ENCODE peak calls at places on chromosome 3, in nine cellular contexts. W is heart right ventricle, U is glutamatergic neuron, K is GM23338, E is nephron progenitor cell, Y is progenitor cell of endocrine pancreas, J is K562, G is neural progenitor cell, N is Panc1. L is an unnamed sample.

GRCh38 chr3:70393881-70394612 is 81.6 kb upstream of the MDFIC2 start:
- DNase-seq in W (no peak), U (no peak), K (no peak), E (no peak), Y (no peak), J (no peak), G (no peak), N (no peak), L (no peak)

GRCh38 chr3:194223951-194224350 is 88.0 kb downstream of the HES1 start:
- DNase-seq in W (no peak), U (no peak), K (no peak), E (no peak), Y (no peak), J (peak), G (no peak), N (no peak), L (no peak)

GRCh38 chr3:173397161-173398110 is at the start of gene NLGN1:
- DNase-seq in W (peak), U (peak), K (peak), E (peak), Y (peak), J (no peak), G (peak), N (no peak), L (no peak)

GRCh38 chr3:180678231-180678630 is 1.1 kb downstream of the CCDC39 start:
- DNase-seq in W (no peak), U (no peak), K (no peak), E (no peak), Y (no peak), J (no peak), G (no peak), N (no peak), L (no peak)

GRCh38 chr3:115713247-115713646 is 89.9 kb downstream of the GAP43 start:
- DNase-seq in W (no peak), U (peak), K (peak), E (no peak), Y (no peak), J (no peak), G (no peak), N (no peak), L (no peak)

GRCh38 chr3:4900298-4900697 is 78.9 kb upstream of the BHLHE40 start:
- DNase-seq in W (no peak), U (no peak), K (no peak), E (no peak), Y (no peak), J (no peak), G (no peak), N (no peak), L (no peak)

GRCh38 chr3:45333549-45333948 is 54.8 kb upstream of the LARS2 start:
- DNase-seq in W (no peak), U (no peak), K (no peak), E (no peak), Y (no peak), J (peak), G (no peak), N (no peak), L (peak)

GRCh38 chr3:177037241-177037640 is 160.0 kb downstream of the TBL1XR1 start:
- DNase-seq in W (no peak), U (no peak), K (no peak), E (no peak), Y (no peak), J (no peak), G (no peak), N (no peak), L (no peak)

GRCh38 chr3:41350441-41350840 is 151.1 kb downstream of the CTNNB1 start:
- DNase-seq in W (no peak), U (no peak), K (no peak), E (no peak), Y (no peak), J (no peak), G (no peak), N (no peak), L (peak)

GRCh38 chr3:190534986-190535385 is 21.1 kb downstream of the IL1RAP start:
- DNase-seq in W (no peak), U (no peak), K (no peak), E (no peak), Y (no peak), J (no peak), G (no peak), N (no peak), L (peak)

GRCh38 chr3:87397210-87397609 is 120.8 kb upstream of the POU1F1 start:
- DNase-seq in W (no peak), U (no peak), K (no peak), E (no peak), Y (no peak), J (no peak), G (no peak), N (no peak), L (no peak)

GRCh38 chr3:141071681-141072260 is 20.6 kb downstream of the SPSB4 start:
- DNase-seq in W (no peak), U (no peak), K (no peak), E (no peak), Y (no peak), J (no peak), G (no peak), N (no peak), L (no peak)
- TF ChIP-seq CTCF in W (no peak), U (no peak), K (no peak), E (no peak), Y (no peak), J (no peak), G (no peak), N (no peak), L (no peak)

GRCh38 chr3:36124118-36124796 is 256.0 kb upstream of the STAC start:
- DNase-seq in W (no peak), U (peak), K (peak), E (peak), Y (peak), J (no peak), G (peak), N (peak), L (peak)
- TF ChIP-seq CTCF in W (peak), U (no peak), K (peak), E (peak), Y (peak), J (no peak), G (peak), N (peak), L (peak)

GRCh38 chr3:101095703-101096102 is 102.5 kb upstream of the ABI3BP start:
- DNase-seq in W (no peak), U (no peak), K (no peak), E (no peak), Y (no peak), J (no peak), G (no peak), N (no peak), L (no peak)

GRCh38 chr3:101085752-101086151 is 92.5 kb upstream of the ABI3BP start:
- DNase-seq in W (no peak), U (no peak), K (no peak), E (no peak), Y (no peak), J (no peak), G (no peak), N (no peak), L (no peak)

DNA sequence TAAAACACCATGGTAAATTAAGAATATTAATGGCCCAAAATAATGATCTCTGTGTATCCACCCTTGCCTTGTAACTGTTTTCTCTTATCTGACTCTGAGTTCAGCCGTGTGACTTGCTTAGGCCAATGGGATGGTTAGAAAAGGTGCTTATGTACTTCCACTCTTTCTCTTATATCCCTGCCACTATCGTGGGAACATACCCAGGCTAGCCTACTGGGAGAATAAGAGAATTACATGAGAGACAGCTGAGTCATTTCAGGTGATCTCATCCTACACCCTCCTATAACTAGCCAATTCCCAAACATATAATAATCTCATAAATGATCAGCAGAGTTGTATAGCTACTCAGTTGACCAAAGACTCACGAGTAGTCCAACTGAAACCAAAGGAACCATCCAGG is 98.3 kb upstream of the ABI3BP start:
- DNase-seq in W (no peak), U (no peak), K (peak), E (no peak), Y (no peak), J (peak), G (no peak), N (no peak), L (peak)
- TF ChIP-seq CTCF in W (no peak), U (no peak), K (no peak), E (no peak), Y (no peak), J (peak), G (no peak), N (no peak), L (no peak)

DNA sequence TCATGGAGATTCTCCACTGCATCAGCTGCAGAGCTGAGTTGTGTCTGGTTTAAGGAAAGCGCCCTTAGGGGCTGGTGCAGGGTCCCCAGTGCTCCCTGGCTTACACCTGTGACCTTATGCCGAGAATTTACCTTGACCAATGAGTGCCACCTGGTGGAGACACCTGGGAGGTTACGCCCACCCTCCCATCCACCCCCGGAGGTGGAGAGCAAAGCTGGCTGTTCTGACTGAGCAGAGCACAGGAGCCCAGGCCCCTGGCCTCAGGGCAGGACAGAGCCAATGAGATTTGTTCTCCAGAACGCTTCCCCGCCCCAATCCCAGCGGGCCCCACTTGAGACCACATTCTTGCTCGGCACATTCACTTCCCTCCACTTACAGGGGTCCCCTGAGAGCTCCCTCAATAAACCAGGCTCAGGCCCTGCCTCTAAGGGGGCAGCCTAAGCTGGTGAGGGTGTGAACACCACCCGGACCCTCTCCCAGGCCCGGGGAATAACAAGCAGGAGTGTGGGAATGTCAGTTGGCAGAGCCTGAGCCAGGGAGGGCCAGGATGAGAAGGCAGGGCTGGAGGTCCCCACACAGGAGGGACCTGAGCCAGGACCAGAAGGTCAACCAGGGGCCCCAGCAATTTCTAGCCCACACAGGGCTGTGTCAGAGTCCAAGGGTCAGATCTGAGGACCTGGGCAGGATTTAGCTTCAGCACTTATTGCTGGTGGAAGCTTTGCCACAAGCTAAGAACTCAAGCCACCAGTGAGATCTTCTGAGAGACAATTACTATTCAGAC is 117.1 kb downstream of the TPRA1 start:
- DNase-seq in W (no peak), U (peak), K (peak), E (peak), Y (peak), J (peak), G (peak), N (no peak), L (peak)
- TF ChIP-seq CTCF in W (no peak), U (peak), K (peak), E (peak), Y (peak), J (peak), G (peak), N (no peak), L (peak)

GRCh38 chr3:634511-634910 is 437.9 kb downstream of the CHL1 start:
- DNase-seq in W (no peak), U (no peak), K (peak), E (no peak), Y (no peak), J (no peak), G (no peak), N (no peak), L (no peak)

GRCh38 chr3:635393-635792 is 438.8 kb downstream of the CHL1 start:
- DNase-seq in W (no peak), U (no peak), K (no peak), E (no peak), Y (no peak), J (no peak), G (no peak), N (no peak), L (no peak)

DNA sequence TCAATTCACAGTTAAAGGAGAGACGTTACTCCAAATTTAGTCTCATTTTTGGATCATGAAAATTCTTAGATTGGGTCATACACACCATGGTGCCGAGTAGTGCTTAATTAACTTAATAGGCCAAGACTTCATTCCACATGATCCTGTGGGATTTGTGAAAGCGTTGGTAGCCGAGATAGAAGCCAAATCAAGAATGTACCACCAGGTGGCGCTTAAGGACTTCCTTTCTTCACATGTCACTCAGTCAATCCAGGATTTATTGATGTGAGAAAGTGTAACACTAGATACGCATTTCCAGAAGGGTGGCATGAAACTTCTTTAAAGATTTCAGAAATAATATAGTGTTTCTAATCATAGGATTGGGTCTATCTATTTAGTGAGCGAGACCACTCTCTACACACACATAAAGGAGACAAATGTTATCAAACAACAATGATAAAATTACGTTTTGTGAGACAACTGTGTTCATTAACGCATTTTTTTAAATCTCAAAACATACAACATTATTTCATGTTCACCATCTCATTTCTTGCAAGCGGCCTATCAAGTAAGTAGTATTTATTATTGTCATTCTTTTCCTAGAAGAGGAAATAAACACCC is 436.1 kb downstream of the CHL1 start:
- DNase-seq in W (no peak), U (peak), K (peak), E (peak), Y (peak), J (peak), G (peak), N (peak), L (peak)
- TF ChIP-seq CTCF in W (peak), U (peak), K (peak), E (peak), Y (peak), J (peak), G (peak), N (peak), L (peak)

GRCh38 chr3:14487821-14488220 is 52.3 kb downstream of the GRIP2 start:
- DNase-seq in W (no peak), U (no peak), K (no peak), E (no peak), Y (no peak), J (no peak), G (no peak), N (no peak), L (no peak)
- TF ChIP-seq CTCF in W (no peak), U (no peak), K (no peak), E (no peak), Y (no peak), J (no peak), G (no peak), N (no peak), L (no peak)

GRCh38 chr3:187832202-187832601 is 86.9 kb upstream of the BCL6 start:
- DNase-seq in W (no peak), U (no peak), K (peak), E (no peak), Y (no peak), J (no peak), G (no peak), N (no peak), L (no peak)
- TF ChIP-seq CTCF in W (no peak), U (no peak), K (peak), E (no peak), Y (no peak), J (no peak), G (no peak), N (peak), L (no peak)

GRCh38 chr3:111299070-111299672 is 227.6 kb downstream of the NECTIN3 start:
- DNase-seq in W (no peak), U (no peak), K (peak), E (no peak), Y (no peak), J (no peak), G (peak), N (no peak), L (no peak)
- TF ChIP-seq CTCF in W (no peak), U (no peak), K (peak), E (peak), Y (no peak), J (no peak), G (peak), N (no peak), L (no peak)

GRCh38 chr3:133962879-133963278 is 66.8 kb downstream of the SLCO2A1 start:
- DNase-seq in W (no peak), U (no peak), K (no peak), E (no peak), Y (no peak), J (no peak), G (no peak), N (no peak), L (peak)

GRCh38 chr3:133963657-133964396 is 65.9 kb downstream of the SLCO2A1 start:
- DNase-seq in W (no peak), U (no peak), K (no peak), E (no peak), Y (no peak), J (no peak), G (no peak), N (no peak), L (no peak)

GRCh38 chr3:133965906-133966305 is 63.8 kb downstream of the SLCO2A1 start:
- DNase-seq in W (no peak), U (no peak), K (no peak), E (no peak), Y (no peak), J (no peak), G (no peak), N (no peak), L (no peak)

GRCh38 chr3:133965033-133965570 is 64.6 kb downstream of the SLCO2A1 start:
- DNase-seq in W (no peak), U (no peak), K (no peak), E (no peak), Y (no peak), J (no peak), G (no peak), N (no peak), L (no peak)

GRCh38 chr3:133964547-133964946 is 65.2 kb downstream of the SLCO2A1 start:
- DNase-seq in W (no peak), U (no peak), K (peak), E (no peak), Y (no peak), J (no peak), G (no peak), N (no peak), L (no peak)
- TF ChIP-seq CTCF in W (no peak), U (no peak), K (peak), E (no peak), Y (no peak), J (no peak), G (peak), N (no peak), L (no peak)

DNA sequence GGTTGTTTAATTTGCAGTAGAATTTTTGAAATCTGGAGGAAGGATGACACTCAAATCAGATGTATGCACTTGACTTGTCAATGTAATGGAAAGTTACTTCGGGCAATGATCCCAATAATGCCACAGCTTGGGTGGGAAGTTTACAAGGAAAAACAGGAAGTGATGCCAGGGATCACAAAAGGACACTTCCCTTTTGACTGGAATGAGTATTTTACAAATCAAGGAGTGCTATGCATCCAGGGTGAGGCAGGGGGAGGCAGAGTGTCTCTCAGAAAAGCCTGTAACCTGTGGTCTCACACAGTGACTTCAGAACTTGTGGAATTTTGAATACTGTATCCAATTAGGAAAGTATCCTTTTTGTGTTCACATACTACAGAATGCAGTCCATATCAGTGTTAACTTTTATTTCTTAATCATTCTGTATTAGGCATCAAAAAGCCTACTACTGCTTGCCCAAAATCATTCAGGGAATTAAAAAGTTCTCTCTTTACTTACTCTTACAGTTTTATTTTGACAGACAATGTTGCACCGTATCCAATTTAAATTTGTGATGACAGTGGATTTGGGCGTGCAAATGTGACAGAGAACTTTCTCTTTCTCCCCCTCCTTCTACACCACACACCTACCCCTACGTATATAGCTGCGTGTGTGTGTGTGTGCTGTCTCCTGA is 445.1 kb downstream of the MECOM start:
- DNase-seq in W (peak), U (peak), K (peak), E (peak), Y (no peak), J (peak), G (peak), N (no peak), L (peak)
- TF ChIP-seq CTCF in W (peak), U (peak), K (peak), E (peak), Y (peak), J (peak), G (peak), N (peak), L (peak)